ENCODE peak calls at places on chromosomes 11 and 22, in five cellular contexts. G is fibroblast of mammary gland, Q is foreskin fibroblast, A is fibroblast of pulmonary artery, P is fibroblast of the aortic adventitia. S is an unnamed sample.
A peak's percentile ranks its signal among the peaks of the same experiment; 100 is the strongest.

GRCh38 chr11:35632301-35632700 is 14.0 kb downstream of the FJX1 start:
- DNase-seq in G (peak; percentile 91), Q (peak; percentile 61), A (peak; percentile 20), P (peak; percentile 63), S (no peak)

GRCh38 chr11:122097419-122098001 is 18.5 kb downstream of the BLID start:
- DNase-seq in G (peak; percentile 65), Q (no peak), A (peak; percentile 71), P (peak; percentile 79), S (no peak)

GRCh38 chr11:67283490-67283963 is 5.6 kb upstream of the ANKRD13D start:
- DNase-seq in G (no peak), Q (no peak), A (no peak), P (no peak), S (no peak)

GRCh38 chr22:43275545-43275981 is 67.6 kb downstream of the SCUBE1 start:
- DNase-seq in G (peak; percentile 61), Q (no peak), A (peak; percentile 72), P (peak; percentile 7), S (no peak)

GRCh38 chr11:79052539-79052938 is 388.3 kb downstream of the TENM4 start:
- DNase-seq in G (no peak), Q (no peak), A (no peak), P (no peak), S (no peak)

GRCh38 chr11:70067591-70068341 is 10.4 kb upstream of the ANO1 start:
- DNase-seq in G (no peak), Q (no peak), A (no peak), P (no peak), S (no peak)

GRCh38 chr22:48761546-48761945 is 1066.1 kb downstream of the BRD1 start:
- DNase-seq in G (no peak), Q (no peak), A (no peak), P (no peak), S (no peak)

GRCh38 chr11:65498042-65498726 is 661 bp upstream of the MALAT1 start:
- DNase-seq in G (peak; percentile 75), Q (peak; percentile 40), A (peak; percentile 79), P (peak; percentile 82), S (no peak)

GRCh38 chr11:62593434-62594044 is 2.2 kb upstream of the TUT1 start:
- DNase-seq in G (peak; percentile 83), Q (peak; percentile 65), A (peak; percentile 85), P (peak; percentile 76), S (no peak)

GRCh38 chr22:39264344-39265116 is 19.7 kb upstream of the PDGFB start:
- DNase-seq in G (no peak), Q (no peak), A (no peak), P (no peak), S (no peak)

GRCh38 chr22:47686594-47687363 is 924.3 kb downstream of the TBC1D22A start:
- DNase-seq in G (no peak), Q (no peak), A (no peak), P (no peak), S (no peak)

GRCh38 chr11:77047007-77047927 is 13.1 kb downstream of the B3GNT6 start:
- DNase-seq in G (peak; percentile 93), Q (peak; percentile 77), A (peak; percentile 96), P (peak; percentile 97), S (peak; percentile 60)

GRCh38 chr11:119722281-119722794 is 6.7 kb downstream of the NECTIN1 start:
- DNase-seq in G (no peak), Q (no peak), A (no peak), P (no peak), S (no peak)

GRCh38 chr11:1652026-1652425 is 22.5 kb downstream of the KRTAP5-5 start:
- DNase-seq in G (no peak), Q (no peak), A (no peak), P (no peak), S (no peak)

GRCh38 chr11:84993386-84993785 is 633.8 kb downstream of the DLG2 start:
- DNase-seq in G (peak; percentile 31), Q (no peak), A (peak; percentile 0), P (peak; percentile 4), S (no peak)

GRCh38 chr11:20668410-20668809 is 976 bp upstream of the NELL1 start:
- DNase-seq in G (no peak), Q (no peak), A (no peak), P (no peak), S (no peak)

GRCh38 chr11:99683933-99684332 is 663.2 kb downstream of the CNTN5 start:
- DNase-seq in G (no peak), Q (no peak), A (no peak), P (no peak), S (no peak)

GRCh38 chr11:100719809-100720221 is 32.7 kb downstream of the ARHGAP42 start:
- DNase-seq in G (peak; percentile 90), Q (peak; percentile 81), A (peak; percentile 92), P (peak; percentile 92), S (peak; percentile 81)

GRCh38 chr11:13339196-13340153 is 61.9 kb downstream of the BMAL1 start:
- DNase-seq in G (peak; percentile 95), Q (peak; percentile 96), A (peak; percentile 93), P (peak; percentile 91), S (peak; percentile 95)

DNA sequence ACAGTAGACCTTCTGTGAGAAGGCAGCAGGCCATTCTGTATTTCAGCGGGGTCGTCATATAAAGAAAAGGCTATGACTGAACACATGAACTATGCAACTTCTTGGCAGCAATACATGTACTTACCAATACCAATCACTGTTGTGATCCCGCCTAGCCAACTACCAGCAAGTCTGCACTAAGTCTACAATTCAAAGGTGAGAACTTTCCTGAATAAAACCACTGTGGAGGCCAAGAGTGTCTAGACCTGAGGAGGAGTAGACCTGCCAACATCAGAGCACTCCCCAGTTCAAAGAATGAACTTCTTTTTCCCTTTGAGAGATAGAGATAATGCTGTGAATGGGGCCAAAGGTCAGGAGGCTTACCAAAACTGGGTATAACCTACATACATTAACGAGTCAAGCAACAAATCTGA is 108.2 kb downstream of the SIK3 start:
- DNase-seq in G (peak; percentile 88), Q (peak; percentile 74), A (peak; percentile 88), P (peak; percentile 90), S (peak; percentile 77)
- H3K4me3 ChIP-seq in G (no peak overlapping the region), Q (no peak overlapping the region), A (no peak overlapping the region), P (no peak overlapping the region), S (no peak overlapping the region)

GRCh38 chr11:73528877-73529530 is 68.9 kb downstream of the FAM168A start:
- DNase-seq in G (no peak), Q (no peak), A (no peak), P (no peak), S (no peak)
- H3K4me3 ChIP-seq in G (no peak overlapping the region), Q (peak overlapping the region; percentile 25), A (no peak overlapping the region), P (no peak overlapping the region), S (no peak overlapping the region)

DNA sequence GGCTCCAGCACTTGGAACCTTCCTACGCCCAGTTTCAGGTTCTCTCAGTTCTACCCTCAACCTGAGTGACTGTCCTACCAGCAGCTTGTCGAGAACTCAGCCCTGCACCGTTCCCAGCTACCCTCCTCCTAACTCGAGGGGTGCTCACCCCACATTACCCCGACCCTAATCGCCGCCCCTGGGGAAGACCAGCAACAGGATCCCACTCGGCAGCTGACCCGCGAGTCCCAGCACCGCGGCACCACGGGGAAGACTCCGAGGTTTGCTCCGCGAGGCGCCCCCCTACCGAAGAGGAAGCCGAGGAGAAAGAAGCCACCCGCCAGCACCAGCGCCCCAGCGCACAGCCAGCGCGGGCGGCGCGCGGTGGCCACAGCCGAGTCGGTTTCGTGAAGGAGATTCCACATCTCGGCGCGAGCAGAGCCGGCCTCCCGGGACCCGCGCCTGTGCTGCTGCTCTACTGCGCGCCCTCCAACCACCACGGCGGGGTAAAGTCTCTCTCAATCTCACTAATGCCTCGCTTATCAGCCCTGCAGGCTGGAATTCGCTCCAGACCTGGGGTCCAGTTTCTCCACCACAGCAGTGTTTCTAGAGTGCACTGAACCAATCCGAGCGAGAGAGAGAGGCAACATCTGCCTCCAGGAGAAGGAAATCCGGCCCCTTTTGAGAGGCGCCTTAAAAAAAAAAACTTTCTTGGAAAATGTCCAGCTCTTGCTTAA is at the start of gene FOLH1:
- DNase-seq in G (peak; percentile 15), Q (no peak), A (peak; percentile 11), P (no peak), S (no peak)
- H3K4me3 ChIP-seq in G (peak within 1 kb of the TSS; percentile 13), Q (no peak within 1 kb of the TSS), A (peak within 1 kb of the TSS; percentile 21), P (no peak within 1 kb of the TSS), S (no peak within 1 kb of the TSS)

GRCh38 chr11:131909426-131910200 is 539.2 kb downstream of the NTM start:
- DNase-seq in G (no peak), Q (no peak), A (no peak), P (peak; percentile 39), S (no peak)
- H3K4me3 ChIP-seq in G (peak overlapping the region; percentile 27), Q (peak overlapping the region; percentile 84), A (no peak overlapping the region), P (peak overlapping the region; percentile 88), S (peak overlapping the region; percentile 67)

GRCh38 chr22:50305658-50306566 is 1.5 kb downstream of the PLXNB2 start:
- DNase-seq in G (peak; percentile 94), Q (peak; percentile 98), A (peak; percentile 98), P (peak; percentile 95), S (peak; percentile 88)

GRCh38 chr22:50303848-50304527 is 3.5 kb downstream of the PLXNB2 start:
- DNase-seq in G (peak; percentile 19), Q (no peak), A (no peak), P (no peak), S (no peak)

GRCh38 chr22:50305393-50305657 is 2.1 kb downstream of the PLXNB2 start:
- DNase-seq in G (no peak), Q (no peak), A (no peak), P (no peak), S (no peak)

GRCh38 chr22:50303515-50303847 is 4.0 kb downstream of the PLXNB2 start:
- DNase-seq in G (no peak), Q (no peak), A (no peak), P (no peak), S (no peak)

GRCh38 chr22:50304528-50305392 is 2.7 kb downstream of the PLXNB2 start:
- DNase-seq in G (peak; percentile 46), Q (no peak), A (peak; percentile 39), P (peak; percentile 60), S (no peak)
- H3K4me3 ChIP-seq in G (peak overlapping the region; percentile 4), Q (peak overlapping the region; percentile 95), A (peak overlapping the region; percentile 86), P (peak overlapping the region; percentile 87), S (peak overlapping the region; percentile 96)

DNA sequence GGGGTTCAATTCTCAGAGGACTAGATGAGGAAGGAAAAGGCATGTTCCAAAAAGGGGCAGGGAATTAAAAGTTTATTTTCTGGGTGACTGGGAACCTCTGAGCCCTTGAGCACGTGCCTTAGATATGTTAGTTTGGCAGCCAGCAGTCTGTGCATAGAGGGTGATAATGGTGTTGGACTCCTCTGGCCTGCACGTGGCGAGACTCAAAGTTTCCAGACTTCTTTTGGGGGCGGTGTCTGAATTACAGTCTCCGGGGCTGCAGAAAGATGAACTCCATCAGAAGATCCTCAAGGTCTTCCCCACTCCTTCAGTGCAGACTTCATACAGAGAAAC is 861 bp upstream of the ZNRF3 start:
- DNase-seq in G (no peak), Q (no peak), A (peak; percentile 18), P (peak; percentile 30), S (no peak)
- H3K4me3 ChIP-seq in G (peak overlapping the region; percentile 69), Q (peak overlapping the region; percentile 54), A (peak overlapping the region; percentile 75), P (peak overlapping the region; percentile 76), S (peak overlapping the region; percentile 65)

S was measured in skeletal muscle cell.